ENCODE peak calls at places on chromosome 5, in four cellular contexts. W is fibroblast of pulmonary artery, G is SJSA1, A is psoas muscle. V is an unnamed sample.

GRCh38 chr5:79495311-79495710 is 18.6 kb downstream of the HOMER1 start:
- DNase-seq in A (no peak), W (peak), G (no peak), V (no peak)

GRCh38 chr5:130836729-130837660 is 328.1 kb downstream of the HINT1 start:
- DNase-seq in G (no peak), A (no peak), W (peak), V (peak)

GRCh38 chr5:10481241-10481932 is 39.7 kb downstream of the ROPN1L start:
- DNase-seq in G (no peak), A (no peak), W (no peak), V (no peak)

GRCh38 chr5:41503321-41503720 is 7.1 kb downstream of the PLCXD3 start:
- DNase-seq in W (no peak), G (no peak), A (no peak), V (peak)

GRCh38 chr5:32538031-32538547 is 47.3 kb upstream of the SUB1 start:
- DNase-seq in G (no peak), A (no peak), W (peak), V (no peak)

GRCh38 chr5:73729329-73729728 is 103.3 kb downstream of the ARHGEF28 start:
- DNase-seq in A (no peak), W (no peak), G (no peak), V (no peak)

GRCh38 chr5:167743685-167744084 is 547.8 kb upstream of the WWC1 start:
- DNase-seq in W (peak), A (no peak), G (peak), V (peak)

GRCh38 chr5:28808967-28809810 is 1770.8 kb upstream of the CDH9 start:
- DNase-seq in A (no peak), G (no peak), W (no peak), V (no peak)

GRCh38 chr5:118557103-118557805 is 431.1 kb downstream of the DTWD2 start:
- DNase-seq in G (no peak), W (no peak), A (no peak), V (peak)

GRCh38 chr5:125411163-125412050 is 665.0 kb upstream of the ZNF608 start:
- DNase-seq in A (no peak), W (peak), G (peak), V (no peak)

GRCh38 chr5:149166591-149167100 is 25.4 kb downstream of the ABLIM3 start:
- DNase-seq in W (peak), G (no peak), A (no peak), V (peak)

GRCh38 chr5:21680196-21680595 is 1172.9 kb downstream of the CDH12 start:
- DNase-seq in W (peak), G (no peak), A (no peak), V (peak)

GRCh38 chr5:126139086-126139485 is 284.1 kb upstream of the GRAMD2B start:
- DNase-seq in G (no peak), W (no peak), A (no peak), V (peak)

GRCh38 chr5:1255081-1255561 is 29.9 kb downstream of the SLC6A18 start:
- DNase-seq in A (no peak), W (no peak), G (no peak), V (no peak)

GRCh38 chr5:145244788-145245187 is 590.4 kb downstream of the PRELID2 start:
- DNase-seq in G (no peak), W (peak), A (no peak), V (peak)

GRCh38 chr5:34483442-34484033 is 172.6 kb upstream of the RAI14 start:
- DNase-seq in W (no peak), A (no peak), G (no peak), V (no peak)

GRCh38 chr5:154189256-154189818 is 1.2 kb upstream of the GALNT10 start:
- DNase-seq in W (no peak), G (no peak), A (no peak), V (no peak)

GRCh38 chr5:172658869-172659513 is 17.9 kb downstream of the NEURL1B start:
- DNase-seq in W (no peak), G (no peak), A (peak), V (no peak)

GRCh38 chr5:127683006-127683405 is 20.2 kb upstream of the CCDC192 start:
- DNase-seq in W (peak), G (no peak), A (no peak), V (peak)

GRCh38 chr5:168637281-168637680 is 58.1 kb upstream of the PANK3 start:
- DNase-seq in G (no peak), W (no peak), A (no peak), V (no peak)

GRCh38 chr5:9034671-9035070 is 511.2 kb downstream of the SEMA5A start:
- DNase-seq in A (no peak), G (no peak), W (peak), V (peak)

GRCh38 chr5:39619161-39619818 is 194.5 kb upstream of the DAB2 start:
- DNase-seq in W (no peak), G (no peak), A (no peak), V (no peak)

GRCh38 chr5:98301567-98301966 is 471.9 kb upstream of the RGMB start:
- DNase-seq in A (no peak), W (no peak), G (no peak), V (no peak)

GRCh38 chr5:17151686-17152085 is 65.7 kb upstream of the BASP1 start:
- DNase-seq in W (no peak), G (peak), A (no peak), V (no peak)

GRCh38 chr5:169803077-169803981 is 166.3 kb downstream of the DOCK2 start:
- DNase-seq in W (peak), A (no peak), G (no peak), V (peak)

GRCh38 chr5:538801-539468 is 14.7 kb upstream of the SLC9A3 start:
- DNase-seq in A (peak), G (no peak), W (no peak), V (no peak)

GRCh38 chr5:1668141-1668721 is 131.4 kb downstream of the MRPL36 start:
- DNase-seq in W (no peak), G (no peak), A (no peak), V (no peak)

GRCh38 chr5:179867079-179867465 is 8.5 kb upstream of the MRNIP start:
- DNase-seq in A (no peak), G (no peak), W (no peak), V (no peak)

GRCh38 chr5:178434016-178434761 is 156.0 kb downstream of the COL23A1 start:
- DNase-seq in A (no peak), W (no peak), G (peak), V (no peak)

GRCh38 chr5:178433273-178433775 is 156.9 kb downstream of the COL23A1 start:
- DNase-seq in A (no peak), W (no peak), G (peak), V (no peak)

GRCh38 chr5:178435321-178436238 is 154.6 kb downstream of the COL23A1 start:
- DNase-seq in A (no peak), G (peak), W (no peak), V (no peak)

GRCh38 chr5:178436326-178436940 is 153.8 kb downstream of the COL23A1 start:
- DNase-seq in A (no peak), W (no peak), G (no peak), V (no peak)

DNA sequence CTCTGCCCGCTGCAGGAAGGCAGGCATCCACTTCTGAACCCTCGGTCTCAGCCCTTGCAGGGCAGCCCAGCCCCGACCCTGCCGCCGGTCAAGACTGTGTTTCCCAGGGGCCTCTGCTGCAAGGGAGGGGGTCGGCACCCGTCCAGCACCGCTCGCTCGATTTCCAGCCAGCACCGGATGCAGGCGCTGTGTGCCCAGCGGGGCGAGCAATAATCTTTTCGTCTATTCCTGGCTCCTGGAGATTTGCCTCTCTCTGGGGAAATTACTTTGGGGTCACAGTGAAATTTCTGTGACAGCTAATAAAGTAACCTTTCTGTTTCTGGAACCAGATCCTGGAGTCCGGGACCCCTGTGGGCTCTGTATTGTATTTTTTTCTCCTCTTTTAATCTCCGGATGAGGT is 155.3 kb downstream of the COL23A1 start:
- DNase-seq in A (peak), W (no peak), G (peak), V (no peak)
- H3K4me3 ChIP-seq in A (peak), W (no peak), G (no peak), V (no peak)

DNA sequence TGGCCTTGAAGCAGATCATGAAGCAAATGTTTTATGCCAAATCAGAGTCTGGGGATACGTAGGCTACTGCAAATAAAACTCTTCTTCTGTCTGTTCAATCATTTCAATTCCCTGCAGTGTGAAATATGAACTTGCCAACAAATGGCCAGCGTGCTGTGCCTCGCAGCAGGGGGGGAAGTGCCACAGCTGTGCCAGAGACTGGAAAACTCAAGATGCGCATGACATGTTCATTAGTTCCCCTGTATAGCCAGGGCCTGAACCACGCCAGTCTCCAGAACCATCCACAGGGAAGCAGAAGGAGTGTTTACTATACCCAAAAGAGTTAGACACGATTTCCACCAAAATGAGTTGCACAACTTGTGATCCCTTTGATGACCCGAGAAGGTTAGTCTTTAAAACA is 267.9 kb downstream of the EFNA5 start:
- DNase-seq in G (no peak), A (no peak), W (no peak), V (no peak)
- H3K4me3 ChIP-seq in G (no peak), A (no peak), W (no peak), V (no peak)

GRCh38 chr5:176413709-176414191 is 2.6 kb downstream of the CLTB start:
- DNase-seq in A (no peak), G (no peak), W (no peak), V (no peak)

GRCh38 chr5:176416123-176416924 is at the start of gene CLTB:
- DNase-seq in A (peak), W (peak), G (peak), V (peak)

GRCh38 chr5:176413255-176413565 is 3.1 kb downstream of the CLTB start:
- DNase-seq in G (no peak), W (peak), A (peak), V (peak)

GRCh38 chr5:176415240-176416122 is 858 bp downstream of the CLTB start:
- DNase-seq in A (peak), W (peak), G (peak), V (peak)

DNA sequence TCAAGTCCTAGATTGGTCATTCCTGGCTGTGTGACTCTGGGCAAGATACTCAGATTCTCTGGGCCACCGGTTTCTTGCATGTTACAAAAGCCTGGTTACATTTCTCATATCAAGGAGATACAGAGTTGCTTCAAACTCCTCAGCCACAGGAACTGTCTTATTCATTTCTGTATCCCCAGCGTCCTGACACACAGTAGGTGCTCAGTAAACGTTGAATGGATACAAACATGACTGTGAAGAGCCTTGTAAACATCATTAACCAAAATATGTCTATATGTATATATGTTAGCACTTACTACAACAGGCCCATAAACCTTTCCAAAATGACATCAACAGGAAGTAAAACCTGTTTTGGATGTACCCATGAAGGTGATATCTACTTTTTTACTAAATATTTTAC is 1.6 kb downstream of the CLTB start:
- DNase-seq in G (no peak), W (no peak), A (no peak), V (no peak)
- H3K4me3 ChIP-seq in G (no peak), W (no peak), A (peak), V (no peak)

GRCh38 chr5:139655727-139656271 is 7.7 kb downstream of the CXXC5 start:
- DNase-seq in G (peak), W (no peak), A (peak), V (peak)
- H3K4me3 ChIP-seq in G (no peak), W (no peak), A (peak), V (no peak)

GRCh38 chr5:53464722-53465121 is 15.7 kb upstream of the FST start:
- DNase-seq in G (no peak), A (no peak), W (no peak), V (no peak)
- H3K4me3 ChIP-seq in G (no peak), A (no peak), W (no peak), V (no peak)

V was measured in fibroblast of mammary gland.